ENCODE peak calls at places on chromosomes 13 and 19, in eight cellular contexts. A is dorsolateral prefrontal cortex, S is caudate nucleus, N is small intestine, I is tibial nerve, Y is A549, V is ovary, T is left ventricle myocardium inferior. Q is an unnamed sample.

GRCh38 chr13:91962946-91963345 is 564.5 kb downstream of the GPC5 start:
- DNase-seq in A (no peak), S (no peak), N (no peak), I (no peak), Y (no peak), V (no peak), T (no peak), Q (no peak)

GRCh38 chr19:7159105-7159933 is 89.8 kb downstream of the ZNF557 start:
- DNase-seq in A (peak), S (no peak), N (no peak), I (no peak), Y (peak), V (no peak), T (peak), Q (peak)

GRCh38 chr13:110150384-110151091 is 156.4 kb downstream of the COL4A1 start:
- DNase-seq in A (no peak), S (no peak), N (no peak), I (no peak), Y (no peak), V (no peak), T (no peak), Q (no peak)

GRCh38 chr19:33467851-33468250 is 53.7 kb downstream of the PEPD start:
- DNase-seq in A (peak), S (no peak), N (no peak), I (no peak), Y (no peak), V (no peak), T (no peak), Q (no peak)

GRCh38 chr13:19781526-19781925 is 1.2 kb downstream of the PSPC1 start:
- DNase-seq in A (no peak), S (no peak), N (no peak), I (no peak), Y (peak), V (no peak), T (no peak), Q (no peak)

GRCh38 chr13:37640499-37640898 is 41.9 kb upstream of the POSTN start:
- DNase-seq in A (no peak), S (no peak), N (peak), I (no peak), Y (peak), V (no peak), T (no peak), Q (no peak)

GRCh38 chr13:42751693-42752092 is 29.7 kb upstream of the FAM216B start:
- DNase-seq in A (no peak), S (no peak), N (no peak), I (no peak), Y (no peak), V (no peak), T (no peak), Q (no peak)

GRCh38 chr19:35044317-35045117 is 3.0 kb downstream of the HPN start:
- DNase-seq in A (peak), S (peak), N (peak), I (peak), Y (peak), V (no peak), T (peak), Q (peak)

GRCh38 chr13:43846496-43846895 is 33.0 kb downstream of the CCDC122 start:
- DNase-seq in A (no peak), S (no peak), N (no peak), I (no peak), Y (no peak), V (no peak), T (no peak), Q (no peak)

GRCh38 chr19:11089254-11090013 is at the start of gene LDLR:
- DNase-seq in A (peak), S (peak), N (peak), I (peak), Y (peak), V (peak), T (peak), Q (peak)

GRCh38 chr19:11091343-11092153 is 2.3 kb downstream of the LDLR start:
- DNase-seq in A (no peak), S (peak), N (peak), I (no peak), Y (peak), V (peak), T (no peak), Q (peak)

GRCh38 chr19:11088508-11089253 is 582 bp upstream of the LDLR start:
- DNase-seq in A (no peak), S (peak), N (peak), I (no peak), Y (no peak), V (peak), T (no peak), Q (no peak)

GRCh38 chr19:11090264-11091032 is 1.2 kb downstream of the LDLR start:
- DNase-seq in A (peak), S (peak), N (peak), I (peak), Y (peak), V (peak), T (peak), Q (peak)

DNA sequence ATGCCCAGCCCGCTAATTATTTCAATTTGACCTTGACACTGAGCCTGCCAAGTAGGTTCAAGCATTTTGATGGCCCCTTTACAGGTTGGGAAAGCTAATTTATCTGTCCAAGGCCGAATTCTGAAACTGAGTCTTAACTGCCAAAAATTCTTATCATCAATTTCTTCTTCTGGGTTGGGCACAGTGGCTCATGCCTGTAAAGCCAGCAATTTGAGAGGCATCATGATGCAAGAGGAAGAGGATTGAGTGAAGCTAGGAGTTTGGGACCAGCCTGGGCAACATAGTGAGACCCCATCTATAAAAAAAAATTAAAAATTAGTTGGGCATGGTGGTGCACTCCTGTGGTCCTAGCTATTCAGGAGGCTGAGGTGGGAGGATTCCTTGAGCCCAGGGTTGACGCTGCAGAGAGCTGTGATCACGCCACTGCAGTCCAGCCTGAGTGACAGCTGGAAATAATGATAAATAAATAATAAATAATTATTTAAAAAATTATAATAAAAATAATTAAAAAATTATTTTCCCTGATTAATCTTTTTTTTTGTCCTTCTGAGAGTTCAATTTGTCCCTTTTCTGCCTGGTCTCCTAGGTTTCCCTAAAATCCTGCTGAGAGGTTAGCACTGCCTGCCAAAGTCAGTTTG is 1.3 kb upstream of the LDLR start:
- DNase-seq in A (no peak), S (no peak), N (no peak), I (no peak), Y (no peak), V (no peak), T (no peak), Q (no peak)
- H3K27ac ChIP-seq in A (peak), S (no peak), N (peak), I (peak), Y (peak), V (peak), T (peak), Q (peak)

GRCh38 chr13:75454497-75454896 is 27.5 kb downstream of the TBC1D4 start:
- DNase-seq in A (no peak), S (no peak), N (no peak), I (no peak), Y (no peak), V (no peak), T (no peak), Q (no peak)
- H3K27ac ChIP-seq in A (no peak), S (no peak), N (no peak), I (no peak), Y (no peak), V (no peak), T (peak), Q (no peak)

GRCh38 chr19:56142087-56142787 is 1.1 kb downstream of the ZNF444 start:
- DNase-seq in A (no peak), S (no peak), N (peak), I (no peak), Y (no peak), V (no peak), T (no peak), Q (no peak)

GRCh38 chr19:56142897-56143434 is 1.9 kb downstream of the ZNF444 start:
- DNase-seq in A (no peak), S (no peak), N (peak), I (no peak), Y (no peak), V (no peak), T (no peak), Q (no peak)

GRCh38 chr19:56139847-56140582 is 1.1 kb upstream of the ZNF444 start:
- DNase-seq in A (no peak), S (no peak), N (no peak), I (no peak), Y (no peak), V (no peak), T (no peak), Q (no peak)

GRCh38 chr19:56140583-56141415 is at the start of gene ZNF444:
- DNase-seq in A (peak), S (peak), N (peak), I (peak), Y (peak), V (peak), T (peak), Q (peak)

GRCh38 chr19:56141416-56141992 is 417 bp downstream of the ZNF444 start:
- DNase-seq in A (no peak), S (no peak), N (peak), I (no peak), Y (no peak), V (no peak), T (no peak), Q (no peak)
- H3K27ac ChIP-seq in A (peak), S (peak), N (peak), I (peak), Y (peak), V (peak), T (peak), Q (peak)

GRCh38 chr19:9140159-9140874 is at the start of gene ZNF317:
- DNase-seq in A (peak), S (peak), N (peak), I (peak), Y (peak), V (peak), T (peak), Q (peak)
- H3K27ac ChIP-seq in A (peak), S (peak), N (peak), I (peak), Y (peak), V (no peak), T (peak), Q (peak)

DNA sequence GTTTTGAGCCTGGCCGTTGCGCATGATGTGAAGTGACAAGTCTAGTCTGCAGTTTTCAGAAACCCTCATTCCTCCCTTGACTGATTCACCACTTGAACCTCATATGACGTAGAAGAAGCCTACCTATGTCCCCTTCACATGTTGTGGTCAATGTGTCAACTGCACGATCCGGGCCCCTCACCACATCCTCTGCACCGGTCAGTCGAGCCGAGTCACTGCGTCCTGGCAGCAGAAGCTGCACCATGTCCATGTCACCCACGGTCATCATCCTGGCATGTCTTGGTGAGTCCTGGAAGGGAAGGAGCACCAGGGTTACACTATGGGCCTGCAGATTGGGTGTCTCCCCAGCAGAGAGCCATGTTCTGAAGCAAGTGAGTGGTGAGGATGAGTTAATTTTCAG is at the start of gene KIR2DL4:
- DNase-seq in A (no peak), S (no peak), N (peak), I (no peak), Y (no peak), V (no peak), T (no peak), Q (no peak)
- H3K27ac ChIP-seq in A (no peak), S (no peak), N (no peak), I (no peak), Y (no peak), V (no peak), T (no peak), Q (no peak)

GRCh38 chr13:111156421-111156820 is 41.3 kb downstream of the ARHGEF7 start:
- DNase-seq in A (no peak), S (no peak), N (no peak), I (no peak), Y (no peak), V (no peak), T (no peak), Q (no peak)
- H3K27ac ChIP-seq in A (no peak), S (no peak), N (no peak), I (peak), Y (no peak), V (no peak), T (no peak), Q (no peak)

GRCh38 chr19:12992729-12993128 is 2.5 kb upstream of the NFIX start:
- DNase-seq in A (no peak), S (no peak), N (no peak), I (no peak), Y (no peak), V (no peak), T (no peak), Q (no peak)

GRCh38 chr19:12991296-12991695 is 4.0 kb upstream of the NFIX start:
- DNase-seq in A (no peak), S (no peak), N (peak), I (no peak), Y (no peak), V (no peak), T (no peak), Q (no peak)

GRCh38 chr19:12990447-12990846 is 4.8 kb upstream of the NFIX start:
- DNase-seq in A (no peak), S (no peak), N (no peak), I (no peak), Y (no peak), V (no peak), T (no peak), Q (no peak)

GRCh38 chr19:12993562-12993961 is 1.7 kb upstream of the NFIX start:
- DNase-seq in A (no peak), S (no peak), N (no peak), I (no peak), Y (no peak), V (no peak), T (no peak), Q (no peak)

DNA sequence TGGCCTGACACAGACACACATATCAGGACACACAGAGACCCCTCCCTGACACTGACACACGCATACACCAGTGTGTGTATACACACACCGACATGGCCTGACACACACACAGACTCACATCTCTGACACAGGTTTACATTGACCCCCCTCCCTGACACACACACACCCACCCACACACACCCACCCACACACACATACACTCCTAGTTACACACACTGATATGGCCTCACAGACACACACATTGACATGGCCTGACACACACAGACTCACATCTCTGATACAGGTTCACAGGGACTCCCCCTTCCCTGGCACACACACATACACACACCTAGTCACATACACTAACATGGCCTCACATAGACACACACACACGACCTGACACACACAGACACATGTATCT is 4.4 kb upstream of the NFIX start:
- DNase-seq in A (no peak), S (no peak), N (no peak), I (no peak), Y (no peak), V (no peak), T (no peak), Q (no peak)
- H3K27ac ChIP-seq in A (no peak), S (no peak), N (no peak), I (no peak), Y (no peak), V (no peak), T (no peak), Q (no peak)

Q was measured in heart right ventricle.